ENCODE peak calls at places on chromosomes 7 and 10, in five cellular contexts. X is ovary, R is AG09309, T is tibial artery, M is GM12865. H is an unnamed sample.

GRCh38 chr10:33412261-33413092 is 78.0 kb upstream of the NRP1 start:
- DNase-seq in X (peak; percentile 33), R (peak; percentile 81), M (no peak), T (peak; percentile 69), H (peak; percentile 89)

GRCh38 chr10:110411047-110411410 is 86.7 kb upstream of the DUSP5 start:
- DNase-seq in T (no peak), R (no peak), X (no peak), M (no peak), H (peak; percentile 78)

GRCh38 chr7:108358553-108358952 is 97.7 kb downstream of the NRCAM start:
- DNase-seq in T (no peak), M (no peak), R (peak; percentile 55), X (no peak), H (peak; percentile 94)

GRCh38 chr10:122051609-122052385 is 62.8 kb downstream of the TACC2 start:
- DNase-seq in R (peak; percentile 52), T (peak; percentile 60), M (no peak), X (peak; percentile 50), H (peak; percentile 70)

GRCh38 chr10:13699216-13699615 is 112.5 kb downstream of the PRPF18 start:
- DNase-seq in M (no peak), R (no peak), T (no peak), X (no peak), H (no peak)

GRCh38 chr10:91901784-91902677 is 7.3 kb downstream of the FGFBP3 start:
- DNase-seq in M (no peak), X (peak; percentile 38), T (no peak), R (peak; percentile 71), H (peak; percentile 96)

GRCh38 chr7:99124236-99124635 is 19.7 kb downstream of the SMURF1 start:
- DNase-seq in M (no peak), T (no peak), R (no peak), X (no peak), H (no peak)

GRCh38 chr7:151844080-151844827 is 32.7 kb downstream of the PRKAG2 start:
- DNase-seq in T (no peak), X (no peak), M (no peak), R (peak; percentile 10), H (peak; percentile 93)

GRCh38 chr7:27546610-27547009 is 116.1 kb downstream of the HIBADH start:
- DNase-seq in M (no peak), X (no peak), R (no peak), T (no peak), H (no peak)

GRCh38 chr7:27420702-27421101 is 178.1 kb downstream of the EVX1 start:
- DNase-seq in X (no peak), R (no peak), T (no peak), M (no peak), H (no peak)

GRCh38 chr7:29606830-29607229 is 43.2 kb downstream of the PRR15 start:
- DNase-seq in X (no peak), T (no peak), M (no peak), R (no peak), H (no peak)

GRCh38 chr10:56585447-56586171 is 224.6 kb upstream of the ZWINT start:
- DNase-seq in T (no peak), R (no peak), M (no peak), X (no peak), H (no peak)

GRCh38 chr7:39659356-39660013 is 36.1 kb downstream of the RALA start:
- DNase-seq in R (no peak), M (no peak), T (no peak), X (no peak), H (no peak)

GRCh38 chr10:118501637-118502440 is 93.6 kb downstream of the PRLHR start:
- DNase-seq in R (peak; percentile 14), T (no peak), X (no peak), M (no peak), H (peak; percentile 46)

GRCh38 chr10:72487116-72487515 is 132.4 kb upstream of the DNAJB12 start:
- DNase-seq in M (no peak), R (no peak), T (no peak), X (no peak), H (no peak)

GRCh38 chr10:72140850-72141249 is 52.5 kb upstream of the SPOCK2 start:
- DNase-seq in M (no peak), T (no peak), R (no peak), X (no peak), H (no peak)

GRCh38 chr7:119254741-119255140 is 1018.2 kb upstream of the KCND2 start:
- DNase-seq in T (no peak), M (no peak), X (no peak), R (no peak), H (no peak)

GRCh38 chr10:28796606-28797512 is 119.5 kb downstream of the BAMBI start:
- DNase-seq in X (peak; percentile 89), R (no peak), M (no peak), T (peak; percentile 36), H (peak; percentile 88)

GRCh38 chr7:31540786-31541185 is 26.9 kb downstream of the ITPRID1 start:
- DNase-seq in T (no peak), R (no peak), X (no peak), M (no peak), H (no peak)

GRCh38 chr7:76514926-76515325 is 4.6 kb downstream of the UPK3B start:
- DNase-seq in R (no peak), M (no peak), T (no peak), X (no peak), H (no peak)

GRCh38 chr10:103783686-103784085 is 71.7 kb downstream of the SH3PXD2A start:
- DNase-seq in X (no peak), T (no peak), M (no peak), R (no peak), H (no peak)

GRCh38 chr7:88305044-88305443 is 1.6 kb downstream of the STEAP4 start:
- DNase-seq in X (no peak), T (no peak), R (no peak), M (no peak), H (no peak)

GRCh38 chr10:44008270-44008916 is 359.7 kb upstream of the ZNF32 start:
- DNase-seq in X (no peak), R (no peak), M (peak; percentile 87), T (no peak), H (peak; percentile 17)

GRCh38 chr10:70509376-70509775 is 30.8 kb downstream of the PALD1 start:
- DNase-seq in T (peak; percentile 38), M (no peak), X (peak; percentile 46), R (no peak), H (no peak)

GRCh38 chr7:7720193-7720592 is 1.8 kb upstream of the RPA3 start:
- DNase-seq in X (no peak), M (no peak), T (no peak), R (no peak), H (no peak)

GRCh38 chr10:113735913-113736312 is 15.6 kb upstream of the PLEKHS1 start:
- DNase-seq in R (no peak), M (peak; percentile 24), X (no peak), T (no peak), H (peak; percentile 14)

GRCh38 chr7:158804335-158804734 is 25.0 kb downstream of the ESYT2 start:
- DNase-seq in T (no peak), R (no peak), X (no peak), M (no peak), H (no peak)

DNA sequence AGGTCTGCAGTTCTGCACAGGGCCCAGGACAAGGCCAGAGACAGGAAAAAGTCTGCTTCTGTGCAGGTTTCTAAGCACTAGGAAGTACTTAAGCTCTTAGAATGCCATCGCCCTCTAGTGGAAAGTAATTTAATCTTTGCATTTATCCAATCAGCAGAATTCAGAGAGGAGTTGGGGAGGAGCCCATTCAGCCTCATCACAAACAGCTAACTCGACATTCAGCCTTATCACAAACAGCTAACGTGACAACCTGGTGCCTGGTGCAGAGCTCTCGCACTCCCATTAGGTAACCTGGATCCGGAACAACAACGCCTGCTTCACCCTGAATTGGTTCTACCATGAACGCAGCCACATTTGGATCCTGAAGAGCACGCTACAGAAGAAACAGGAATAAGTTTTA is 15.2 kb downstream of the OAT start:
- DNase-seq in R (peak; percentile 47), M (peak; percentile 87), T (no peak), X (no peak), H (peak; percentile 95)
- TF ChIP-seq CTCF in R (peak; percentile 50), M (peak; percentile 61), T (peak; percentile 39), X (no peak), H (peak; percentile 73)

DNA sequence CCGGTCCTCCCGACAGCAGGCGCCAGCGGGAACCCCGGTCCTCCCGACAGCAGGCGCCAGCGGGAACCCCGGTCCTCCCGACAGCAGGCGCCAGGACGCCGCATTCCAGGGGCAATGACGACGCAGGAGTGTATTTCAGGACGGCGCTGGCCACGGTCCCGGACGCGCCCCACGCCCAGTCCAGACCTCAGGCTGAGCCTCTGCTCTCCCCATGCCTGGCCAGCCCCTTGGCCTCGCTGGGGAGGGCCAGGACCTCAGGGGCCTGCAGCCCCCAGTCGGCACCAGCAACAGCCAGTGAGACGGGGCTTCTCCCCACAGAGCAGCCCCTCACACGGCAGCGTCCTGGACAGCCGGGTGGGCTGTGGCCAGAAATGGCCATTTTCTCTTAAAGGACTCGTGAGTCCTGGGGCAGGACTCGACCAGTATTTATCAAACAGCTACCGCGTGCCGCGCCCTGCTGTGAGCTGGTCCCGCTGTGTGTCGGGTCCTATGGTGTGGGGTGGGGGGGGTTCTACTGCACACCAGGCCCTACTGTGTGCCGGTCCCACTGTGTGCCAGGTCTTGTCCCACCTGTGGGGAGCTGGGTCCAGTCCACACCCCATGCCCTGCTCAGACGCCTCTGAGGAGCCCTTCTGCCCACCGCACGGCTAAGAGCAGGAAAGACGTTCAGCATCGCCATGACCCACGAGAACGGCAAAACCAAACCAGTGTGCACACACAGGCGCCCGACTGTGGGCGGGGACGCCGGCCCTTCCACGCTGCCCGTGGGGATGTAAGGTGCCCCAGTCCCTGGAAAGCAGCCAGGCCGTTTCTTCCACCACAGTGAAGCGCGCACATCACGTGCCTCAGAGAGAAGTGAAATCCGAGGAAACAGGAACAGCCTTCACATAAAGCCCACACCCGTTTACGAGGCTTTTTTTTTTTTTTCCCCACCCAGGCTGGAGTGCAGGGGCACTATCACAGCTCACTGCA is 33.3 kb downstream of the GET4 start:
- DNase-seq in M (no peak), T (peak; percentile 86), R (no peak), X (no peak), H (peak; percentile 41)
- H3K4me3 ChIP-seq in M (no peak overlapping the region), T (peak overlapping the region; percentile 52), R (peak overlapping the region; percentile 24), X (peak overlapping the region; percentile 7), H (no peak overlapping the region)

GRCh38 chr10:124612611-124613498 is 131.3 kb downstream of the FAM53B start:
- DNase-seq in R (no peak), X (peak; percentile 56), M (peak; percentile 30), T (no peak), H (peak; percentile 43)
- TF ChIP-seq CTCF in R (no peak), X (no peak), M (no peak), T (no peak), H (no peak)

GRCh38 chr10:17212802-17213204 is 11.3 kb upstream of the TRDMT1 start:
- DNase-seq in M (no peak), X (no peak), T (no peak), R (no peak), H (no peak)

GRCh38 chr10:17209931-17210330 is 8.5 kb upstream of the TRDMT1 start:
- DNase-seq in M (no peak), T (no peak), R (no peak), X (no peak), H (no peak)

GRCh38 chr10:17213646-17214349 is 12.3 kb upstream of the TRDMT1 start:
- DNase-seq in T (no peak), M (no peak), X (no peak), R (no peak), H (peak; percentile 67)

GRCh38 chr10:17209302-17209701 is 7.8 kb upstream of the TRDMT1 start:
- DNase-seq in M (no peak), T (no peak), X (no peak), R (no peak), H (no peak)

DNA sequence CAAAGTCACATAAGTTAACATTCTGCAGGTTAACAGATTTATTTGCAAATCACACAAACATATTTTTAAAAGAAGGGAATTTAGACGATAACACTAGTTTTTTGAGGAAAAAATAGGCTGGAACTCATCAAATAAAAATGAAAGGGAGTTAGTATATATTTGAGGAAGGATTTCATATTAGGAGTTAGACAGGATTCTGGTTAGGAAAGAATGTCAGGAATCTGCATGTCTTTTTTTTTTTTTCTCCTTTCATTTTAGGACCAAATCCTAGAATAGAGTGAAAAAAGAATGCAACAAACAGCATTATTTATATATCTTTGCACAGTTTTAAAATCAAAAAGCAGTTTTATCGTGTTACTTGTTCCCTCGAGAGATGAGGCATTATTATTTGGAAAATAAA is 8.9 kb upstream of the TRDMT1 start:
- DNase-seq in M (no peak), X (no peak), T (no peak), R (no peak), H (no peak)
- H3K4me3 ChIP-seq in M (no peak overlapping the region), X (no peak overlapping the region), T (no peak overlapping the region), R (no peak overlapping the region), H (no peak overlapping the region)

H was measured in choroid plexus epithelial cell.